ENCODE peak calls at places on chromosomes 6 and 20, in six cellular contexts. C, W, Z, B, N and L are unnamed samples.

GRCh38 chr6:89993411-89993810 is 99.1 kb downstream of the GJA10 start:
- DNase-seq in C (no peak), W (no peak), Z (no peak), B (no peak), N (no peak), L (no peak)

GRCh38 chr6:7997311-7997710 is 66.9 kb downstream of the BLOC1S5 start:
- DNase-seq in C (no peak), W (no peak), Z (no peak), B (no peak), N (no peak), L (no peak)

GRCh38 chr6:96766769-96767168 is 70.5 kb downstream of the GPR63 start:
- DNase-seq in C (no peak), W (no peak), Z (no peak), B (no peak), N (no peak), L (no peak)

GRCh38 chr6:168513766-168514165 is 72.8 kb downstream of the SMOC2 start:
- DNase-seq in C (no peak), W (no peak), Z (no peak), B (no peak), N (no peak), L (no peak)

GRCh38 chr6:131225127-131225526 is 89.9 kb downstream of the AKAP7 start:
- DNase-seq in C (no peak), W (no peak), Z (no peak), B (no peak), N (no peak), L (no peak)

GRCh38 chr20:62743777-62744317 is 35.2 kb downstream of the NTSR1 start:
- DNase-seq in C (no peak), W (no peak), Z (no peak), B (no peak), N (no peak), L (no peak)

GRCh38 chr6:138815797-138816528 is 20.1 kb downstream of the ECT2L start:
- DNase-seq in C (no peak), W (no peak), Z (peak), B (peak), N (peak), L (peak)

GRCh38 chr20:47749367-47749766 is 35.9 kb downstream of the SULF2 start:
- DNase-seq in C (no peak), W (no peak), Z (no peak), B (no peak), N (no peak), L (no peak)

GRCh38 chr20:36461600-36462439 is 79.5 kb upstream of the MYL9 start:
- DNase-seq in C (peak), W (peak), Z (peak), B (peak), N (peak), L (peak)

GRCh38 chr20:21104466-21104761 is 1.7 kb downstream of the LINC00237 start:
- DNase-seq in C (peak), W (peak), Z (no peak), B (no peak), N (no peak), L (no peak)

GRCh38 chr6:168384045-168385038 is 56.6 kb upstream of the SMOC2 start:
- DNase-seq in C (no peak), W (no peak), Z (no peak), B (no peak), N (no peak), L (no peak)

GRCh38 chr20:47540443-47541354 is 39.0 kb downstream of the NCOA3 start:
- DNase-seq in C (no peak), W (no peak), Z (peak), B (no peak), N (no peak), L (peak)

GRCh38 chr6:152121910-152122309 is 314.4 kb downstream of the ESR1 start:
- DNase-seq in C (no peak), W (no peak), Z (no peak), B (no peak), N (no peak), L (no peak)

GRCh38 chr20:44642203-44643153 is 9.0 kb downstream of the ADA start:
- DNase-seq in C (peak), W (peak), Z (peak), B (peak), N (no peak), L (peak)

GRCh38 chr20:39676857-39677351 is 714.8 kb downstream of the DHX35 start:
- DNase-seq in C (no peak), W (no peak), Z (peak), B (no peak), N (no peak), L (no peak)
- H4K91ac ChIP-seq in C (no peak), W (no peak), Z (no peak), B (no peak), N (no peak), L (no peak)

GRCh38 chr20:19709635-19710335 is 48.3 kb upstream of the RIN2 start:
- DNase-seq in C (no peak), W (no peak), Z (no peak), B (no peak), N (no peak), L (no peak)

GRCh38 chr20:19711126-19711525 is 46.9 kb upstream of the RIN2 start:
- DNase-seq in C (no peak), W (no peak), Z (no peak), B (no peak), N (no peak), L (no peak)

GRCh38 chr20:19710336-19710721 is 47.7 kb upstream of the RIN2 start:
- DNase-seq in C (no peak), W (no peak), Z (no peak), B (no peak), N (no peak), L (no peak)

GRCh38 chr20:19713851-19714716 is 44.0 kb upstream of the RIN2 start:
- DNase-seq in C (no peak), W (no peak), Z (no peak), B (peak), N (no peak), L (peak)

DNA sequence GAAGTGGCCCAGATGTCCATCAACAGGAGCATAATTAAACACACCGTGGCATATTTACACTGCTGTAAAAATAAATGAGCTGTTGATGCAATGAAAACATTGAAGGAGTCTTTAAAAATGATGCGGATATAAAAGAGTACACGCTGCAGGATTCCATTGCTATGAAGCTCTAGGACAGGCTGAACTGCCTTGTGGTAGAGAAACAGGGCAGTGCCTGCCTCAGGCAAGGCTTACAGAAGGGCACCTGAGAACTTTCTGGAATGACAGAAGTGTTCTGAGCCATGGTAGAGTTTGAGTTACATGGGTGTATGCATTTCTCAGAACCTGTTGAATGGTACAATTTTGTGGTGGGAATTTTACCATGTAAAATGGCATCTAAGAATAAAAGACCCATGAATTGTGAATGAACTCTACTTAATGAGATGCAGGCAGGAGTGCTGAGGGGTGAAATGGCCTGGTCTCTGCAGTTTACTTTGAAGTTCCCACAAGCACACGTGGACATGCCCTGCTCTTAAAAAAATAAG is 45.3 kb upstream of the RIN2 start:
- DNase-seq in C (no peak), W (no peak), Z (peak), B (no peak), N (no peak), L (no peak)
- H3K9ac ChIP-seq in C (no peak), W (no peak), Z (no peak), B (no peak), N (no peak), L (no peak)

DNA sequence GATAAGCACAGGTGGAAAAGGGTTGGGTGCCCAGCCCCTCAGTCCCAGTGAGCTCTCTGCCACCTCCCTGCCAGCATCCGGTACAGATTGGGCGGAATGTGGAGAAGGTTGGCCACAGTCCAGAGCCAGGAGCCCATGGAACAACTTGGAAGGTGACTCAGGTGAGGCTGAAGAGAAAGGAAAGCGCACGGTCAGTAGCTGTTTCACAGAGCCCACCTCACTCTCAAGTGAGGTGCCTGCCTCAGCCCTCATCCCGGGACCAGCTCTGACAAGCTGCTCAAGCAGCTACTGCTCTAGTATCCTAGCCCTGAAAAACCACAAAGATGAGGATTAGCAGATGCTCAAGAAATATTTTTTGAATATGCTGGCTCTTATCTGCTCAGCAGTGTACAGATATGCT is 1.1 kb upstream of the MMP24OS start:
- DNase-seq in C (no peak), W (no peak), Z (peak), B (peak), N (no peak), L (no peak)
- H3K14ac ChIP-seq in C (no peak), W (no peak), Z (no peak), B (no peak), N (no peak), L (no peak)

GRCh38 chr6:12507641-12508040 is 208.9 kb upstream of the PHACTR1 start:
- DNase-seq in C (no peak), W (no peak), Z (no peak), B (no peak), N (no peak), L (no peak)
- H4K91ac ChIP-seq in C (no peak), W (no peak), Z (no peak), B (no peak), N (no peak), L (no peak)

DNA sequence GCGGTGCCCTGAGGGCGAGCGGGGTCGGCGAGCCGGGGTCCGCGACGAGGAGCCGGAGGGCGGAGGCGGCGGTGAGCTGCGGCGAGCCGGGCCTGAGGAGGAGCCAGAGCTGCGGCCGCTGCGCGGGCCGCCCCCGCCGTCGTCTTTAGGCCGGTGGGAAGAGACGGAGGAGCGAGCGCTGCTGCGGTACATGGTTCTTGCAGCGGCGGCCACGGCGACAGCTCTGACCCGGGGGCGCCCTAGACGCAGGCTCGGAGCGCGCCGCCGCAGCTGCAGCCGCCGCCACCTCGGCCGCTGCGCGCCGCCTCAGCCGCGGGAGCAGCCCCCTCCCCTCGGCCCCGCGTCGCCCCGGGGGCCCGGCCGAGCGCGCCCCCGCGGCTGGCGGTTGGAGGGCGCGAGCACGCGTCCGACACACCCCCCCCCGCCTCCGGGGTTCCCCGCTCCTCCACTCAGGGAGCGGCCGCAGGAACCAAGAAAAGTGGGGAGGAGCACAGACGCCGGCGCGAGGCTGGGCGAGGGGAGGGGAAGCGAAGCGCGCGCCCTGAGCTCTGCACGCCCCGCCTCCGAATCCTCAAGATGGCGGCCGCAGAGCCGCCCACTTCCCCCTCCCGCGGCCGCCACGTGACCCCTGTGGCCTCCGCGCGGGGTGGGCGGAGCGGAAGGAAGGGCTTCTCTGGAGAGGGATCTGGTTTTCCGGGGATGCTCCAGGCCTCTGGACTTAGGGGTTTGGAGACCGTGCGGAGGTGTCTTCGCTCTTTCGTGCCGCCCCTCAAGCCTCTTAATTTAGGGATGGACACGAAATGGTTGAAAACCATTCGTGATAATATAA is at the start of gene ZNF318:
- DNase-seq in C (peak), W (peak), Z (peak), B (peak), N (peak), L (peak)
- H3K9ac ChIP-seq in C (peak), W (peak), Z (peak), B (peak), N (peak), L (peak)

GRCh38 chr20:7352165-7352564 is 584.7 kb downstream of the BMP2 start:
- DNase-seq in C (no peak), W (no peak), Z (no peak), B (no peak), N (no peak), L (no peak)

GRCh38 chr20:7348253-7348652 is 580.8 kb downstream of the BMP2 start:
- DNase-seq in C (no peak), W (no peak), Z (no peak), B (no peak), N (no peak), L (no peak)

GRCh38 chr20:7346026-7346425 is 578.5 kb downstream of the BMP2 start:
- DNase-seq in C (no peak), W (no peak), Z (no peak), B (no peak), N (no peak), L (no peak)

GRCh38 chr20:7347409-7347808 is 579.9 kb downstream of the BMP2 start:
- DNase-seq in C (no peak), W (no peak), Z (no peak), B (no peak), N (no peak), L (no peak)

DNA sequence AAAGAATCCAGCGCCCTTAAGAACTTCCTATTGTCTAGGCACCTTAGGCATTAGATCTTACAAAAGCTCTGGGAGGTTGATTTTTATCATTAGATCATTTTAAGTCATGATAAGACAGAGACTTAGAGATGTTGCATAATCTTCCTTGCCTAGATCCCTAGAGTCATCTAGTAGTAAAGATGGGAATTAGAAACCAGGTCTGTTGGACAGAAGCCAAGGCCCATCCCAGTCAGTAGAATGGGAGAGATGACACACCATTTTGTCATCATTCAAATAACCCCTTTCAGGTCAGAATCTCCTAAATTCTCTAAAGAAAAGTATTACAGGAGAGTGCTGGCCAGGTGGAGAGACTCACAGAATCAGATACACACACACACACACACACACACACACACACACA is 579.1 kb downstream of the BMP2 start:
- DNase-seq in C (no peak), W (no peak), Z (no peak), B (no peak), N (no peak), L (no peak)
- H3K14ac ChIP-seq in C (no peak), W (no peak), Z (no peak), B (no peak), N (no peak), L (no peak)

DNA sequence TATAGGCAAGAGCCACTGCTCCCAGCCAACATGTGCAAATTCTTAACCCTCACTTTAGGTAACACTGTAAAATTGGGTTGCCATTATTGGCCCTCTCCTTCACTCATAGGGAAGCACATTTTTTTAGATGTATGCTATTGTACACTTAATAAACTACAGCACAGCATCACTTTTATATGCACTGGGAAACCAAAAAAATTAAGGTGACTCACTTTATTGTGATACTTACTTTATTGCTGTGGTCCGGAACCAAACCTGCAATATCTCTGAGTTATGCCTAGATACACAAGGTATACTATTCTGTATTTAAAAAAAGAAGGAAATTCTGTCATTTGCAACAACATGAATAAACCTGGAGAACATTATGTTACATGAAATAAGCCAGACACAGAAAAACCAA is 40.5 kb downstream of the IPCEF1 start:
- DNase-seq in C (no peak), W (no peak), Z (no peak), B (no peak), N (no peak), L (no peak)
- H4K91ac ChIP-seq in C (no peak), W (no peak), Z (peak), B (no peak), N (no peak), L (no peak)

DNA sequence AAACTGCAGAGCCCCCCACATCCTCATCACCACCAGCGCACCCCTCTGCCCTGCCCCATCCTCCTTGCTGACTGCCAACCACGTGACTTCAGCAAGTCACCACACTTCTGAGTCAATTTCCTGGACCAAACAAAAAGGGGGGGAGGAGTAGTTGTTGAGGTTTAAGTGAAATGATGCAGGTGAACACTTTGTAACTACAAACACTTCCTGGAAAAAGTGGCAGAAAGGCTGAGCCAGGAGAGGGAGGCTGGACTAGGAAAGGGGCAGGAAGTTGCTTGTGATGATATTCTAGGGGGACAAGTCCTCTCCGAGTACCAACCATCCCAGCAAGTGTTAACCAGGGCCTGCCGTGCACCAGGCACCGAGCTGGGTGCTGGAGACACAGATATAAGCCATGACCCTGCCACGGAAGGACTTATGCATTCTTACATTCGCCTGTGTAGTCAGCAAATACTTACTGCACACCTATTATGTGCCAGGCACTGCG is 67.4 kb downstream of the PREX1 start:
- DNase-seq in C (no peak), W (no peak), Z (peak), B (no peak), N (no peak), L (no peak)
- H3K9ac ChIP-seq in C (no peak), W (no peak), Z (no peak), B (no peak), N (no peak), L (no peak)